ENCODE peak calls at places on chromosomes 16 and 17, in five cellular contexts. I, X, K, D and Z are unnamed samples.

GRCh38 chr17:63834431-63835166 is 7.1 kb upstream of the FTSJ3 start:
- DNase-seq in I (no peak), K (no peak), D (peak; percentile 77), X (no peak), Z (peak; percentile 95)

GRCh38 chr16:57689772-57690558 is 4.6 kb upstream of the DRC7 start:
- DNase-seq in X (peak; percentile 28), D (peak; percentile 44), K (no peak), I (no peak), Z (no peak)

GRCh38 chr17:42005128-42005527 is 12.1 kb downstream of the DNAJC7 start:
- DNase-seq in I (no peak), K (no peak), X (no peak), D (no peak), Z (no peak)

GRCh38 chr16:6377956-6378355 is 954.7 kb upstream of the RBFOX1 start:
- DNase-seq in D (no peak), X (no peak), I (no peak), K (no peak), Z (no peak)

GRCh38 chr17:68390888-68391545 is 66.3 kb downstream of the WIPI1 start:
- DNase-seq in D (no peak), X (no peak), I (no peak), K (no peak), Z (no peak)

GRCh38 chr16:69315486-69316311 is 4.5 kb downstream of the VPS4A start:
- DNase-seq in D (no peak), I (no peak), X (no peak), K (no peak), Z (no peak)

GRCh38 chr17:42221886-42222745 is 27.8 kb upstream of the GHDC start:
- DNase-seq in D (peak; percentile 79), I (peak; percentile 37), X (peak; percentile 51), K (peak; percentile 18), Z (peak; percentile 77)

GRCh38 chr16:46885960-46886763 is 2.0 kb downstream of the GPT2 start:
- DNase-seq in I (no peak), K (no peak), D (no peak), X (no peak), Z (peak; percentile 7)

GRCh38 chr17:7477392-7478275 is 1.8 kb downstream of the ZBTB4 start:
- DNase-seq in D (peak; percentile 66), I (no peak), X (peak; percentile 30), K (no peak), Z (no peak)

GRCh38 chr17:83142619-83143018 is 63.2 kb downstream of the METRNL start:
- DNase-seq in X (no peak), I (no peak), K (no peak), D (no peak), Z (no peak)

GRCh38 chr17:59652119-59652518 is 32.4 kb downstream of the CLTC start:
- DNase-seq in X (no peak), D (no peak), I (no peak), K (no peak), Z (no peak)

GRCh38 chr17:57034807-57035754 is 50.0 kb upstream of the AKAP1 start:
- DNase-seq in K (no peak), D (no peak), X (no peak), I (no peak), Z (no peak)

GRCh38 chr16:50627419-50627818 is 53.7 kb downstream of the SNX20 start:
- DNase-seq in I (peak; percentile 12), K (peak; percentile 6), D (peak; percentile 72), X (peak; percentile 26), Z (peak; percentile 6)

GRCh38 chr17:35132816-35133550 is 9.1 kb downstream of the NLE1 start:
- DNase-seq in I (no peak), K (no peak), X (no peak), D (no peak), Z (no peak)

GRCh38 chr17:2462481-2462880 is 49.2 kb downstream of the METTL16 start:
- DNase-seq in D (no peak), X (no peak), I (no peak), K (no peak), Z (no peak)

GRCh38 chr17:64658931-64659330 is 3.2 kb downstream of the SMURF2 start:
- DNase-seq in X (no peak), I (no peak), D (no peak), K (no peak), Z (no peak)

GRCh38 chr17:80850817-80851216 is 140.8 kb upstream of the CHMP6 start:
- DNase-seq in X (no peak), D (no peak), I (no peak), K (no peak), Z (no peak)